ENCODE peak calls at places on chromosomes 11 and 22, in six cellular contexts. L, P, S, E, A and C are unnamed samples.

GRCh38 chr11:2525941-2526807 is 81.4 kb downstream of the KCNQ1 start:
- DNase-seq in L (no peak), P (peak), S (no peak), E (no peak), A (no peak), C (no peak)

GRCh38 chr11:11963842-11964773 is 44.3 kb downstream of the DKK3 start:
- DNase-seq in L (peak), P (no peak), S (no peak), E (no peak), A (no peak), C (no peak)

GRCh38 chr11:29616611-29617010 is 400.2 kb downstream of the KCNA4 start:
- DNase-seq in L (no peak), P (no peak), S (peak), E (no peak), A (no peak), C (no peak)

GRCh38 chr11:33772300-33772699 is 2.0 kb downstream of the FBXO3 start:
- DNase-seq in L (no peak), P (no peak), S (peak), E (no peak), A (no peak), C (no peak)

GRCh38 chr11:121372671-121373429 is 79.3 kb upstream of the SORL1 start:
- DNase-seq in L (no peak), P (no peak), S (no peak), E (no peak), A (no peak), C (no peak)

GRCh38 chr11:914747-915493 is 4.3 kb upstream of the CHID1 start:
- DNase-seq in L (no peak), P (no peak), S (no peak), E (no peak), A (no peak), C (no peak)

GRCh38 chr11:45285289-45285828 is 782 bp downstream of the SYT13 start:
- DNase-seq in L (no peak), P (no peak), S (no peak), E (no peak), A (no peak), C (no peak)

GRCh38 chr22:22068025-22068424 is 85.4 kb upstream of the TOP3B start:
- DNase-seq in L (no peak), P (no peak), S (no peak), E (no peak), A (no peak), C (no peak)

GRCh38 chr11:47595029-47595428 is 818 bp upstream of the C1QTNF4 start:
- DNase-seq in L (no peak), P (no peak), S (no peak), E (no peak), A (no peak), C (no peak)